ENCODE peak calls at places on chromosomes 5 and 9, in seven cellular contexts. One of them, this sample, is unnamed.

GRCh38 chr9:94110821-94111252 is 26.6 kb downstream of the PTPDC1 start:
- DNase-seq in germinal center: no peak
- DNase-seq in Right ventricle myocardium superior: no peak
- DNase-seq in HepG2: no peak
- DNase-seq in HCT116: no peak
- DNase-seq in T-helper 2 cell: no peak
- DNase-seq in pons: no peak
- DNase-seq in this sample: no peak

GRCh38 chr9:77883846-77884771 is 147.5 kb downstream of the GNAQ start:
- DNase-seq in germinal center: no peak
- DNase-seq in T-helper 2 cell: no peak
- DNase-seq in Right ventricle myocardium superior: no peak
- DNase-seq in HCT116: no peak
- DNase-seq in HepG2: no peak
- DNase-seq in pons: no peak
- DNase-seq in this sample: no peak

GRCh38 chr9:129278391-129279237 is 100.6 kb upstream of the IER5L start:
- DNase-seq in pons: no peak
- DNase-seq in Right ventricle myocardium superior: no peak
- DNase-seq in germinal center: no peak
- DNase-seq in HepG2: no peak
- DNase-seq in HCT116: peak
- DNase-seq in T-helper 2 cell: no peak
- DNase-seq in this sample: peak

GRCh38 chr9:129195606-129196005 is 17.5 kb upstream of the IER5L start:
- DNase-seq in T-helper 2 cell: no peak
- DNase-seq in germinal center: no peak
- DNase-seq in HepG2: no peak
- DNase-seq in HCT116: no peak
- DNase-seq in pons: no peak
- DNase-seq in Right ventricle myocardium superior: no peak
- DNase-seq in this sample: no peak

GRCh38 chr9:3957296-3957695 is 342.6 kb downstream of the GLIS3 start:
- DNase-seq in pons: no peak
- DNase-seq in HCT116: no peak
- DNase-seq in T-helper 2 cell: no peak
- DNase-seq in germinal center: no peak
- DNase-seq in HepG2: no peak
- DNase-seq in Right ventricle myocardium superior: no peak
- DNase-seq in this sample: no peak

GRCh38 chr5:143208781-143209510 is 194.5 kb downstream of the NR3C1 start:
- DNase-seq in HepG2: no peak
- DNase-seq in pons: no peak
- DNase-seq in T-helper 2 cell: no peak
- DNase-seq in Right ventricle myocardium superior: no peak
- DNase-seq in HCT116: no peak
- DNase-seq in germinal center: no peak
- DNase-seq in this sample: no peak

GRCh38 chr9:109369285-109369684 is 48.4 kb upstream of the EPB41L4B start:
- DNase-seq in pons: no peak
- DNase-seq in T-helper 2 cell: no peak
- DNase-seq in germinal center: no peak
- DNase-seq in Right ventricle myocardium superior: no peak
- DNase-seq in HepG2: no peak
- DNase-seq in HCT116: no peak
- DNase-seq in this sample: no peak

GRCh38 chr9:18606831-18607230 is 132.9 kb downstream of the ADAMTSL1 start:
- DNase-seq in Right ventricle myocardium superior: no peak
- DNase-seq in T-helper 2 cell: no peak
- DNase-seq in HCT116: no peak
- DNase-seq in pons: peak
- DNase-seq in germinal center: no peak
- DNase-seq in HepG2: no peak
- DNase-seq in this sample: no peak

GRCh38 chr9:130642926-130643325 is 21.5 kb upstream of the PRDM12 start:
- DNase-seq in HCT116: no peak
- DNase-seq in pons: no peak
- DNase-seq in germinal center: no peak
- DNase-seq in Right ventricle myocardium superior: no peak
- DNase-seq in HepG2: no peak
- DNase-seq in T-helper 2 cell: no peak
- DNase-seq in this sample: no peak

GRCh38 chr5:150349681-150350275 is 7.7 kb upstream of the TCOF1 start:
- DNase-seq in pons: no peak
- DNase-seq in HCT116: no peak
- DNase-seq in T-helper 2 cell: no peak
- DNase-seq in germinal center: no peak
- DNase-seq in HepG2: no peak
- DNase-seq in Right ventricle myocardium superior: no peak
- DNase-seq in this sample: no peak

GRCh38 chr5:54278031-54278830 is 32.1 kb downstream of the ARL15 start:
- DNase-seq in T-helper 2 cell: no peak
- DNase-seq in Right ventricle myocardium superior: no peak
- DNase-seq in germinal center: no peak
- DNase-seq in pons: no peak
- DNase-seq in HepG2: no peak
- DNase-seq in HCT116: no peak
- DNase-seq in this sample: no peak

GRCh38 chr9:133980864-133981588 is 11.1 kb downstream of the VAV2 start:
- DNase-seq in T-helper 2 cell: no peak
- DNase-seq in pons: no peak
- DNase-seq in HepG2: no peak
- DNase-seq in HCT116: no peak
- DNase-seq in germinal center: no peak
- DNase-seq in Right ventricle myocardium superior: no peak
- DNase-seq in this sample: no peak

GRCh38 chr5:53013857-53014256 is 24.7 kb downstream of the ITGA2 start:
- DNase-seq in pons: no peak
- DNase-seq in T-helper 2 cell: no peak
- DNase-seq in Right ventricle myocardium superior: no peak
- DNase-seq in germinal center: no peak
- DNase-seq in HCT116: no peak
- DNase-seq in HepG2: no peak
- DNase-seq in this sample: no peak

GRCh38 chr9:120310035-120310434 is 269.9 kb downstream of the CDK5RAP2 start:
- DNase-seq in HepG2: no peak
- DNase-seq in germinal center: no peak
- DNase-seq in pons: no peak
- DNase-seq in T-helper 2 cell: no peak
- DNase-seq in Right ventricle myocardium superior: no peak
- DNase-seq in HCT116: no peak
- DNase-seq in this sample: no peak

GRCh38 chr9:125189011-125189360 is 617 bp downstream of the PPP6C start:
- DNase-seq in Right ventricle myocardium superior: peak
- DNase-seq in T-helper 2 cell: no peak
- DNase-seq in HCT116: no peak
- DNase-seq in pons: no peak
- DNase-seq in HepG2: no peak
- DNase-seq in germinal center: peak
- DNase-seq in this sample: peak

GRCh38 chr9:129650680-129651235 is 8.8 kb upstream of the ASB6 start:
- DNase-seq in HCT116: no peak
- DNase-seq in Right ventricle myocardium superior: no peak
- DNase-seq in T-helper 2 cell: no peak
- DNase-seq in germinal center: no peak
- DNase-seq in pons: peak
- DNase-seq in HepG2: no peak
- DNase-seq in this sample: no peak

This sample was measured in testis.